ENCODE peak calls at places on chromosomes 11 and 22, in six cellular contexts. T is activated effector memory CD4-positive, alpha-beta T cell treated with anti-CD3 and anti-CD28 coated beads, Interleukin-2, amount 50 U/mL, for 16 hours; K is activated CD4-positive, alpha-beta T cell treated with anti-CD3 and anti-CD28 coated beads for 48 hours; P is GDM1; R is heart right ventricle; M is tibial artery. Y is an unnamed sample.

GRCh38 chr11:68845351-68846002 is 3.8 kb upstream of the CPT1A start:
- DNase-seq in M (no peak), R (no peak), T (no peak), P (no peak), K (no peak), Y (no peak)

GRCh38 chr11:80638296-80638695 is 1197.5 kb upstream of the TENM4 start:
- DNase-seq in R (no peak), M (no peak), P (no peak), K (no peak), T (no peak), Y (no peak)

GRCh38 chr22:38135133-38135706 is 24.7 kb upstream of the BAIAP2L2 start:
- DNase-seq in K (no peak), P (no peak), R (no peak), M (no peak), T (no peak), Y (no peak)

GRCh38 chr11:12921580-12922157 is 87.4 kb upstream of the RASSF10 start:
- DNase-seq in K (no peak), R (no peak), M (no peak), P (no peak), T (no peak), Y (no peak)

GRCh38 chr22:50622723-50623327 is 5.1 kb downstream of the ARSA start:
- DNase-seq in R (no peak), P (no peak), T (peak; percentile 53), K (no peak), M (no peak), Y (no peak)

GRCh38 chr22:20615021-20615420 is 107.6 kb downstream of the MED15 start:
- DNase-seq in T (no peak), K (no peak), R (no peak), P (no peak), M (no peak), Y (no peak)

GRCh38 chr11:67024410-67024809 is 1.5 kb downstream of the SYT12 start:
- DNase-seq in M (no peak), K (peak; percentile 58), R (no peak), P (peak; percentile 44), T (peak; percentile 78), Y (peak; percentile 73)

GRCh38 chr22:37012262-37012904 is 6.9 kb downstream of the TST start:
- DNase-seq in T (no peak), K (no peak), R (peak; percentile 58), M (no peak), P (no peak), Y (no peak)

GRCh38 chr11:73395297-73396208 is 19.4 kb downstream of the RELT start:
- DNase-seq in K (no peak), P (no peak), T (no peak), R (no peak), M (no peak), Y (no peak)

GRCh38 chr11:117950320-117950719 is 21.1 kb upstream of the TMPRSS13 start:
- DNase-seq in K (peak; percentile 71), R (no peak), P (peak; percentile 42), M (no peak), T (peak; percentile 82), Y (peak; percentile 79)

GRCh38 chr11:70230151-70230839 is 27.2 kb downstream of the FADD start:
- DNase-seq in R (no peak), M (no peak), K (no peak), T (no peak), P (no peak), Y (no peak)

GRCh38 chr22:27075028-27075678 is 417.8 kb downstream of the MIAT start:
- DNase-seq in K (no peak), P (no peak), T (no peak), R (no peak), M (no peak), Y (no peak)

GRCh38 chr11:90329043-90329442 is 106.2 kb upstream of the CHORDC1 start:
- DNase-seq in R (no peak), K (no peak), P (no peak), T (no peak), M (no peak), Y (no peak)

GRCh38 chr22:33476716-33477115 is 418.5 kb upstream of the SYN3 start:
- DNase-seq in P (no peak), M (no peak), T (no peak), R (no peak), K (no peak), Y (no peak)

GRCh38 chr11:10581481-10582019 is 13.1 kb upstream of the LYVE1 start:
- DNase-seq in T (no peak), K (no peak), R (peak; percentile 33), P (peak; percentile 92), M (peak; percentile 70), Y (no peak)

GRCh38 chr22:24688294-24688693 is 85.3 kb downstream of the GGT1 start:
- DNase-seq in M (no peak), K (no peak), T (no peak), R (no peak), P (no peak), Y (no peak)

GRCh38 chr11:134360050-134360835 is 28.5 kb downstream of the GLB1L2 start:
- DNase-seq in K (peak; percentile 88), T (peak; percentile 89), P (peak; percentile 69), M (peak; percentile 57), R (peak; percentile 63), Y (peak; percentile 86)

GRCh38 chr11:61682093-61682732 is 2.0 kb downstream of the DAGLA start:
- DNase-seq in P (no peak), R (peak; percentile 64), T (no peak), M (peak; percentile 41), K (no peak), Y (no peak)

GRCh38 chr11:68999093-68999747 is 13.8 kb downstream of the MRGPRF start:
- DNase-seq in R (peak; percentile 1), K (no peak), T (peak; percentile 21), P (no peak), M (no peak), Y (no peak)

GRCh38 chr22:29151316-29151715 is 54.4 kb upstream of the EMID1 start:
- DNase-seq in P (no peak), M (no peak), R (no peak), T (no peak), K (no peak), Y (no peak)

GRCh38 chr11:104222464-104222863 is 58.5 kb upstream of the PDGFD start:
- DNase-seq in P (no peak), R (no peak), T (no peak), M (no peak), K (no peak), Y (no peak)

GRCh38 chr11:76665921-76666351 is 4.6 kb downstream of the LRRC32 start:
- DNase-seq in P (no peak), R (no peak), T (peak; percentile 51), K (no peak), M (peak; percentile 13), Y (no peak)

GRCh38 chr11:94938399-94939055 is 34.8 kb downstream of the CWC15 start:
- DNase-seq in P (no peak), M (peak; percentile 60), K (no peak), R (peak; percentile 81), T (no peak), Y (no peak)

GRCh38 chr11:2305862-2306823 is 4.3 kb downstream of the TSPAN32 start:
- DNase-seq in R (peak; percentile 79), T (peak; percentile 65), P (no peak), K (peak; percentile 21), M (peak; percentile 60), Y (peak; percentile 57)

GRCh38 chr11:122197055-122197987 is 81.3 kb upstream of the BLID start:
- DNase-seq in P (no peak), M (peak; percentile 83), R (peak; percentile 20), T (no peak), K (no peak), Y (no peak)

GRCh38 chr11:68997124-68997994 is 15.7 kb downstream of the MRGPRF start:
- DNase-seq in M (no peak), K (no peak), P (no peak), T (peak; percentile 51), R (peak; percentile 2), Y (no peak)

Y was measured in activated naive CD4-positive, alpha-beta T cell treated with anti-CD3 and anti-CD28 coated beads, Interleukin-2, amount 10 ng/mL, durations not matched to agents 7 days and 5 days.